ENCODE peak calls at places on chromosomes 16 and 17, in four cellular contexts. A is HEK293T, T is K562, K is WTC11. I is an unnamed sample.

GRCh38 chr16:48895142-48895541 is 285.2 kb upstream of the N4BP1 start:
- DNase-seq in A (no peak), K (peak; percentile 17), T (no peak), I (no peak)

GRCh38 chr17:46943511-46944393 is 20.8 kb downstream of the GOSR2 start:
- DNase-seq in K (peak; percentile 37), T (peak; percentile 37), A (no peak), I (peak; percentile 92)

GRCh38 chr17:79287743-79288142 is 213.1 kb downstream of the ENGASE start:
- DNase-seq in K (no peak), A (no peak), T (no peak), I (no peak)

GRCh38 chr17:28746611-28747045 is 2.8 kb downstream of the TRAF4 start:
- DNase-seq in T (peak; percentile 33), K (peak; percentile 53), A (no peak), I (no peak)

GRCh38 chr17:46991618-46992017 is 12.6 kb upstream of the RPRML start:
- DNase-seq in A (no peak), K (no peak), T (no peak), I (no peak)

GRCh38 chr17:28402224-28402630 is 3.8 kb downstream of the SLC46A1 start:
- DNase-seq in K (no peak), A (no peak), T (no peak), I (no peak)

GRCh38 chr17:489758-490329 is 137.2 kb upstream of the RPH3AL start:
- DNase-seq in K (peak; percentile 42), T (peak; percentile 34), A (peak; percentile 35), I (peak; percentile 14)

GRCh38 chr17:43200127-43200526 is 11.5 kb upstream of the TMEM106A start:
- DNase-seq in T (no peak), A (no peak), K (no peak), I (no peak)

GRCh38 chr16:86490859-86491642 is 19.3 kb upstream of the FOXF1 start:
- DNase-seq in A (no peak), K (no peak), T (no peak), I (no peak)

GRCh38 chr17:68456529-68457167 is 648 bp downstream of the WIPI1 start:
- DNase-seq in A (peak; percentile 47), T (no peak), K (peak; percentile 72), I (peak; percentile 92)

GRCh38 chr17:57783338-57783742 is 38.2 kb upstream of the CCDC182 start:
- DNase-seq in T (peak; percentile 92), K (peak; percentile 95), A (peak; percentile 96), I (peak; percentile 53)

GRCh38 chr17:364766-365165 is 12.2 kb upstream of the RPH3AL start:
- DNase-seq in T (no peak), A (no peak), K (no peak), I (no peak)

GRCh38 chr16:69482410-69482951 is 58.1 kb downstream of the CYB5B start:
- DNase-seq in A (no peak), T (no peak), K (no peak), I (no peak)

GRCh38 chr16:4674926-4675530 is 18.3 kb upstream of the NUDT16L1 start:
- DNase-seq in K (no peak), A (no peak), T (no peak), I (no peak)

GRCh38 chr17:18186271-18186982 is 2.8 kb downstream of the ALKBH5 start:
- DNase-seq in T (no peak), K (no peak), A (no peak), I (no peak)

GRCh38 chr17:28406478-28406824 is 439 bp upstream of the SLC46A1 start:
- DNase-seq in T (no peak), A (no peak), K (no peak), I (no peak)

DNA sequence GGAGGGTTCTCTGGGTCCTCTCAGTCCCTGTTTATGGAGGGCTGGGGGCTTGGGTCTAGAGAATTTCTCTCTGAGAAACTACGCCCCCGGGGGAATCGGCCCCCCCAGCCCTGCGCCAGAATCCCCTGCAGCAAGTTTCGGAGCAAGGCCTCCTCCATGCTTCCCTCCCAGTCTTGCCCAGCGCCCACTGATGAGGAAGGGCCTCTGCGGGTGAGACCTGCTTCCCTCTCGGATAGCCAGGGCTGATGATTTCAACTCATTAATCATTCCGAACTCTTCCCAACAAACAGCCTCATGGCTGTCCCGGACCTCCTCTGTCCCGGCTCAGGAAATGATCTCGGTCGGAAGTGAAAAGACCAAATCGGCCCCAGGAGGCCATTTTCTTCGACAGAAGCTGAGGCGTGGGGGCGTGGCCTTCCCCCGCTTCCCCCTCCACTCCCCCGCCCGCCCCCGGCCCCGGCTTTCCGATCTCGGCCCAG is 1.1 kb upstream of the HEXIM1 start:
- DNase-seq in T (no peak), K (no peak), A (peak; percentile 68), I (no peak)
- TF ChIP-seq ELF4 in T (no peak), K (no peak), A (peak; percentile 29), I (no peak)

DNA sequence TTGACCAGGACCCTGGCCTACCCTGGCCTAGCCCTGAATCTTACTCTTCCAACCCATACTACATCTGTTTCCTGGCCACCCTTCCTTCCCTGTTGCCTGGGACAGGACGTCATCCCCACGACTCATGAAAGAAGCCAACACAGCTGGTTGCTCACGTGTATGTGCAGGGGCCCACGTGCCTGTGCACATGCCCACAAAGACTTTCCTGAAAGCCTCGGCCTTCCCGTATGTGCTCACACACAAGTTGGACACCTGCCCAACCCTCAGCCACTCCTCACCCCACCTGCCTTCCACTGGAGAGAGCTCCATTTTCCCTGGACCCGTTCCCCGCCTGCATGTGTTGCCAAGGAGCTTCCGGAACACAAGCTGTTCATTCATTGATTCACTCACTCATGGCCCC is 7.0 kb downstream of the PLXDC1 start:
- DNase-seq in K (no peak), T (no peak), A (no peak), I (no peak)
- TF ChIP-seq ELF4 in K (no peak), T (no peak), A (no peak), I (no peak)

GRCh38 chr16:3383045-3383448 is 17.8 kb downstream of the ZSCAN32 start:
- DNase-seq in K (no peak), A (no peak), T (no peak), I (no peak)
- TF ChIP-seq ELF4 in K (no peak), A (no peak), T (no peak), I (no peak)

GRCh38 chr16:30837904-30838303 is 50.9 kb upstream of the ZNF629 start:
- DNase-seq in A (no peak), T (no peak), K (no peak), I (no peak)
- TF ChIP-seq ELF4 in A (no peak), T (no peak), K (no peak), I (no peak)

GRCh38 chr16:56931769-56932587 is at the start of gene HERPUD1:
- DNase-seq in A (peak; percentile 99), T (peak; percentile 99), K (peak; percentile 96), I (peak; percentile 97)

GRCh38 chr16:56933828-56934598 is 2.1 kb downstream of the HERPUD1 start:
- DNase-seq in K (no peak), A (no peak), T (no peak), I (no peak)

GRCh38 chr16:56931253-56931768 is 631 bp upstream of the HERPUD1 start:
- DNase-seq in T (no peak), K (no peak), A (peak; percentile 32), I (no peak)

GRCh38 chr16:56933266-56933619 is 1.3 kb downstream of the HERPUD1 start:
- DNase-seq in A (no peak), T (no peak), K (no peak), I (no peak)

GRCh38 chr16:56932588-56933265 is 785 bp downstream of the HERPUD1 start:
- DNase-seq in K (peak; percentile 37), T (peak; percentile 52), A (peak; percentile 45), I (peak; percentile 94)
- TF ChIP-seq ELF4 in K (no peak), T (no peak), A (no peak), I (no peak)